ENCODE peak calls at places on chromosomes 11 and 22, in six cellular contexts. C, U, A, T, M and E are unnamed samples. For H3K4me1 and H3K36me3, the result is how much of the 10 kb centered on the place peaks cover.

GRCh38 chr22:22810018-22810427 is 77.6 kb upstream of the IGLL5 start:
- DNase-seq in M (peak), U (no peak), A (peak), C (no peak), T (peak), E (no peak)

GRCh38 chr11:63491614-63492372 is 826 bp upstream of the PLAAT5 start:
- DNase-seq in U (peak), A (peak), T (no peak), C (peak), M (no peak), E (no peak)

GRCh38 chr11:95776859-95777258 is 12.7 kb downstream of the FAM76B start:
- DNase-seq in T (no peak), A (no peak), U (no peak), M (no peak), C (no peak), E (no peak)

GRCh38 chr11:111185259-111185658 is 60.3 kb upstream of the POU2AF2 start:
- DNase-seq in A (no peak), T (no peak), U (no peak), M (no peak), C (no peak), E (no peak)

GRCh38 chr22:39496131-39496838 is 5.8 kb upstream of the MIEF1 start:
- DNase-seq in M (peak), T (peak), A (peak), C (peak), U (peak), E (peak)

GRCh38 chr11:64065141-64065465 is 29.4 kb downstream of the FLRT1 start:
- DNase-seq in A (no peak), C (no peak), T (no peak), M (no peak), U (no peak), E (no peak)

GRCh38 chr11:64729851-64730382 is 6.9 kb upstream of the NRXN2 start:
- DNase-seq in U (peak), M (peak), C (peak), T (peak), A (peak), E (peak)

GRCh38 chr11:69912161-69912910 is 93.1 kb upstream of the FGF3 start:
- DNase-seq in M (no peak), T (no peak), C (no peak), U (no peak), A (no peak), E (no peak)

GRCh38 chr22:40855960-40856512 is 403 bp downstream of the ST13 start:
- DNase-seq in T (peak), M (no peak), A (peak), U (peak), C (peak), E (no peak)

GRCh38 chr11:44608654-44609027 is 43.2 kb downstream of the CD82 start:
- DNase-seq in C (no peak), T (no peak), M (no peak), A (no peak), U (no peak), E (no peak)

GRCh38 chr11:130828741-130829140 is 87.5 kb downstream of the SNX19 start:
- DNase-seq in M (no peak), T (no peak), U (no peak), A (no peak), C (no peak), E (no peak)

GRCh38 chr11:121082670-121083069 is 18.4 kb upstream of the TECTA start:
- DNase-seq in T (no peak), C (peak), U (peak), M (no peak), A (no peak), E (no peak)

GRCh38 chr11:34438529-34439507 is at the start of gene CAT:
- DNase-seq in T (peak), A (peak), U (peak), C (peak), M (peak), E (peak)

GRCh38 chr11:112455791-112456190 is 195.1 kb upstream of the PLET1 start:
- DNase-seq in M (no peak), T (no peak), C (no peak), U (no peak), A (no peak), E (no peak)

GRCh38 chr11:120492486-120492885 is 19.1 kb upstream of the GRIK4 start:
- DNase-seq in T (no peak), U (no peak), C (no peak), M (no peak), A (no peak), E (no peak)

GRCh38 chr11:19428206-19429001 is 187.7 kb upstream of the E2F8 start:
- DNase-seq in T (no peak), A (peak), M (no peak), C (no peak), U (peak), E (no peak)

GRCh38 chr11:71333473-71333872 is 81.1 kb upstream of the SHANK2 start:
- DNase-seq in A (no peak), M (no peak), U (no peak), C (peak), T (peak), E (no peak)

GRCh38 chr11:76148941-76149613 is 57.2 kb downstream of the WNT11 start:
- DNase-seq in C (no peak), U (no peak), T (no peak), M (no peak), A (no peak), E (no peak)

GRCh38 chr11:47186937-47187681 is 875 bp upstream of the PACSIN3 start:
- DNase-seq in A (peak), C (peak), T (peak), M (no peak), U (peak), E (peak)

GRCh38 chr11:33317662-33318061 is 60.5 kb downstream of the HIPK3 start:
- DNase-seq in M (no peak), T (no peak), C (no peak), U (no peak), A (no peak), E (no peak)

GRCh38 chr11:57619331-57619730 is 21.8 kb downstream of the SERPING1 start:
- DNase-seq in C (no peak), U (peak), T (no peak), A (no peak), M (no peak), E (no peak)

GRCh38 chr11:27642954-27643353 is 57.3 kb downstream of the BDNF start:
- DNase-seq in T (no peak), M (no peak), U (no peak), C (no peak), A (no peak), E (no peak)

GRCh38 chr22:16972311-16972710 is 35.7 kb downstream of the GAB4 start:
- DNase-seq in A (no peak), U (no peak), T (peak), M (peak), C (no peak), E (no peak)

GRCh38 chr11:5153574-5154431 is 754 bp downstream of the OR52A1 start:
- DNase-seq in C (no peak), A (no peak), M (no peak), T (no peak), U (no peak), E (no peak)

GRCh38 chr11:131354251-131354701 is 16.1 kb upstream of the NTM start:
- DNase-seq in M (no peak), C (peak), T (no peak), U (peak), A (no peak), E (no peak)

GRCh38 chr11:95219599-95219998 is 11.4 kb downstream of the SESN3 start:
- DNase-seq in M (no peak), T (no peak), C (no peak), A (no peak), U (no peak), E (no peak)

GRCh38 chr22:39013923-39014722 is at the start of gene APOBEC3C:
- DNase-seq in C (peak), A (peak), M (peak), U (peak), T (peak), E (peak)

GRCh38 chr11:13850256-13851010 is 112.1 kb upstream of the SPON1 start:
- DNase-seq in M (no peak), U (no peak), A (no peak), C (no peak), T (no peak), E (no peak)

GRCh38 chr11:19719960-19720359 is 7.3 kb downstream of the NAV2 start:
- DNase-seq in C (no peak), M (no peak), U (no peak), T (no peak), A (no peak), E (no peak)

GRCh38 chr11:21205205-21205604 is 535.8 kb downstream of the NELL1 start:
- DNase-seq in C (no peak), T (no peak), M (no peak), A (no peak), U (peak), E (no peak)

GRCh38 chr11:116217006-116217405 is 555.8 kb downstream of the BUD13 start:
- DNase-seq in M (peak), T (no peak), U (peak), A (peak), C (peak), E (peak)

GRCh38 chr22:45268958-45269844 is 15.5 kb upstream of the UPK3A start:
- DNase-seq in U (peak), C (peak), A (peak), M (peak), T (peak), E (peak)

GRCh38 chr22:39661842-39662676 is 91.5 kb downstream of the CACNA1I start:
- DNase-seq in C (peak), M (no peak), U (peak), T (peak), A (peak), E (peak)

GRCh38 chr11:92136792-92137191 is 87.8 kb upstream of the FAT3 start:
- DNase-seq in M (no peak), A (no peak), U (peak), T (no peak), C (peak), E (no peak)

GRCh38 chr11:119907122-119907933 is 178.3 kb upstream of the NECTIN1 start:
- DNase-seq in T (peak), U (no peak), M (peak), C (peak), A (peak), E (no peak)

GRCh38 chr11:126949066-126949945 is 51.3 kb downstream of the KIRREL3 start:
- DNase-seq in C (no peak), M (no peak), U (no peak), A (no peak), T (no peak), E (no peak)

GRCh38 chr11:131867457-131868257 is 497.2 kb downstream of the NTM start:
- DNase-seq in C (peak), M (peak), T (peak), A (peak), U (peak), E (peak)

GRCh38 chr11:129846508-129847335 is 31.1 kb downstream of the TMEM45B start:
- DNase-seq in C (no peak), M (no peak), A (no peak), U (no peak), T (no peak), E (no peak)

GRCh38 chr11:8775341-8776133 is 92.9 kb downstream of the RPL27A start:
- DNase-seq in U (no peak), A (peak), T (peak), C (no peak), M (no peak), E (no peak)

GRCh38 chr11:8777907-8778767 is 95.5 kb downstream of the RPL27A start:
- DNase-seq in A (peak), C (no peak), M (peak), T (no peak), U (no peak), E (no peak)

GRCh38 chr11:8779107-8779506 is 96.5 kb downstream of the RPL27A start:
- DNase-seq in C (no peak), T (peak), M (no peak), U (no peak), A (no peak), E (no peak)

GRCh38 chr11:8776209-8776608 is 93.6 kb downstream of the RPL27A start:
- DNase-seq in U (no peak), A (peak), C (no peak), M (no peak), T (peak), E (no peak)

DNA sequence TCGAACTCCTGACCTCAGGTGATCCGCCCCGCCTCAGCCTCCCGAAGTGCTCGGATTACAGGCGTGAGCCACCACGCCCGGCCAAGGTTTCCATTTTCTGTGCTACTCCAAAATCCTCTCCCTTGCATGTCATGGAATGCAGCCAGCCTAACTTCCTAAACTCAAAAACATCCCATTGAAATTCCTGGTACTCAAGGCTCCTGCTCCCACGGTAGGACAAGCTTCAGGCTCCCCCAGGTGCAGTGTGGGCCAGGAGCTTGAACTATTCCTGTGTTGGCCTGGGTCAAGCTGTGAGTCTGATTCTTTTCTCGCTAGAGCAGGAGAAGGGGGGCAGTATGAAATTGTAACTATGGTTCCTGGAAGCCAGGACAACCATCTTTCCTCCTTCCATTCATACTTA is 97.1 kb downstream of the RPL27A start:
- DNase-seq in U (peak), C (no peak), A (no peak), T (peak), M (no peak), E (no peak)
- H3K4me1 ChIP-seq in U (under half), C (under half), A (under half), T (half or more), M (under half), E (under half)

GRCh38 chr11:2366271-2366670 is 10.8 kb upstream of the CD81 start:
- DNase-seq in U (no peak), C (no peak), T (no peak), A (no peak), M (no peak), E (no peak)
- H3K4me3 ChIP-seq in U (no peak), C (no peak), T (no peak), A (no peak), M (no peak), E (no peak)

DNA sequence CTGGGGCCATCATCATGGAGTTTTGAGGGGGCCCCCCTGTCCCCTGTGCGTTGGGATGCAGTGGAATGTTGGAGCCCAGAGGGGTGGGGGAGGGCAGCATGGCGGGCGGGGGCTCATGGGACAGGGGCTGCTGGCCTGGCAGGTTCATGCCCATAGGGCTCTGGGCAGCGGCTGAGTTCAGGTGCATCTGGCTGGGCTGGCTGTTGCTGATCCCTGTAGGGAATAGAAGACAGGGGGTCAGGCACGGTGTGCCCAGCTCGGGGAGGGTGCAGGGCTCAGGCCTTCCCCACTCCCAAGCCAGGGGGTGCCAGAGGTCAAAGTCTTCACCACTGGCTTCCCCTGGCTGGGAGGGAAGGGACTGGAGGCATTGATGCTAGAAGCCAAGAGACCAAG is 15.6 kb downstream of the CXCR5 start:
- DNase-seq in M (no peak), T (no peak), U (no peak), C (no peak), A (no peak), E (no peak)
- H3K36me3 ChIP-seq in M (under half), T (half or more), U (under half), C (under half), A (under half), E (under half)

GRCh38 chr11:10385696-10386095 is 69.4 kb upstream of the AMPD3 start:
- DNase-seq in M (no peak), U (no peak), A (peak), C (no peak), T (peak), E (no peak)
- H3K4me1 ChIP-seq in M (under half), U (under half), A (under half), C (under half), T (under half), E (under half)